ENCODE peak calls at places on chromosomes 7 and 10, in seven cellular contexts. A is stimulated activated naive CD8-positive, alpha-beta T cell treated with anti-CD3 and anti-CD28 coated beads, Interleukin-15, Interleukin-2, amounts not matched to agents 100 U/mL and 50 U/mL, for 24 hours; D is neural progenitor cell; S is transverse colon; M is naive B cell; V is Right ventricle myocardium superior; O is caudate nucleus. Y is an unnamed sample.

GRCh38 chr7:111499027-111499426 is 63.3 kb downstream of the IMMP2L start:
- DNase-seq in A (peak), D (no peak), S (no peak), M (no peak), V (no peak), O (no peak), Y (no peak)

GRCh38 chr7:7920481-7920880 is 48.1 kb upstream of the GLCCI1 start:
- DNase-seq in A (no peak), D (peak), S (peak), M (peak), V (no peak), O (no peak), Y (no peak)

GRCh38 chr10:58436071-58436470 is 50.9 kb downstream of the TFAM start:
- DNase-seq in A (no peak), D (no peak), S (no peak), M (no peak), V (no peak), O (no peak), Y (no peak)

GRCh38 chr7:32330602-32331001 is 159.6 kb downstream of the LSM5 start:
- DNase-seq in A (no peak), D (no peak), S (no peak), M (no peak), V (peak), O (no peak), Y (no peak)

GRCh38 chr7:100166317-100166940 is 2.0 kb downstream of the GAL3ST4 start:
- DNase-seq in A (peak), D (no peak), S (no peak), M (no peak), V (no peak), O (no peak), Y (no peak)

GRCh38 chr7:34162676-34163075 is 257.3 kb downstream of the BMPER start:
- DNase-seq in A (no peak), D (no peak), S (no peak), M (no peak), V (no peak), O (no peak), Y (no peak)

GRCh38 chr7:107559864-107560263 is 3.9 kb downstream of the COG5 start:
- DNase-seq in A (no peak), D (no peak), S (no peak), M (no peak), V (no peak), O (no peak), Y (no peak)

GRCh38 chr7:85074-85945 is 107.1 kb upstream of the FAM20C start:
- DNase-seq in A (no peak), D (peak), S (no peak), M (no peak), V (peak), O (no peak), Y (no peak)

GRCh38 chr10:77582710-77583115 is 54.9 kb downstream of the KCNMA1 start:
- DNase-seq in A (peak), D (no peak), S (no peak), M (no peak), V (no peak), O (no peak), Y (no peak)